ENCODE peak calls at places on chromosomes 12 and 14, in nine cellular contexts. One of them, this sample, is unnamed. For H3K4me1, the result is how much of the 10 kb centered on the place peaks cover.

GRCh38 chr14:63496837-63497400 is 46.3 kb downstream of the PPP2R5E start:
- ATAC-seq in right lobe of liver: no peak
- ATAC-seq in body of pancreas: peak
- ATAC-seq in A549: no peak
- ATAC-seq in HepG2: no peak
- ATAC-seq in GM12878: no peak
- ATAC-seq in gastrocnemius medialis: no peak
- ATAC-seq in heart left ventricle: peak
- ATAC-seq in IMR-90: no peak
- ATAC-seq in this sample: no peak

GRCh38 chr12:101941306-101942000 is 64.1 kb downstream of the DRAM1 start:
- ATAC-seq in right lobe of liver: no peak
- ATAC-seq in body of pancreas: no peak
- ATAC-seq in A549: no peak
- ATAC-seq in HepG2: no peak
- ATAC-seq in GM12878: peak
- ATAC-seq in gastrocnemius medialis: no peak
- ATAC-seq in heart left ventricle: no peak
- ATAC-seq in IMR-90: no peak
- ATAC-seq in this sample: no peak

GRCh38 chr12:126337556-126337955 is 1272.3 kb downstream of the AACS start:
- ATAC-seq in right lobe of liver: no peak
- ATAC-seq in body of pancreas: no peak
- ATAC-seq in A549: no peak
- ATAC-seq in HepG2: no peak
- ATAC-seq in GM12878: no peak
- ATAC-seq in gastrocnemius medialis: no peak
- ATAC-seq in heart left ventricle: no peak
- ATAC-seq in IMR-90: no peak
- ATAC-seq in this sample: no peak

GRCh38 chr14:50091240-50091914 is 25.0 kb downstream of the VCPKMT start:
- ATAC-seq in right lobe of liver: no peak
- ATAC-seq in body of pancreas: no peak
- ATAC-seq in A549: no peak
- ATAC-seq in HepG2: peak
- ATAC-seq in GM12878: no peak
- ATAC-seq in gastrocnemius medialis: no peak
- ATAC-seq in heart left ventricle: no peak
- ATAC-seq in IMR-90: no peak
- ATAC-seq in this sample: no peak

GRCh38 chr12:67920432-67920831 is 68.8 kb upstream of the IFNG-AS1 start:
- ATAC-seq in right lobe of liver: no peak
- ATAC-seq in body of pancreas: no peak
- ATAC-seq in A549: no peak
- ATAC-seq in HepG2: no peak
- ATAC-seq in GM12878: no peak
- ATAC-seq in gastrocnemius medialis: no peak
- ATAC-seq in heart left ventricle: no peak
- ATAC-seq in IMR-90: no peak
- ATAC-seq in this sample: no peak

GRCh38 chr12:67925077-67925476 is 64.2 kb upstream of the IFNG-AS1 start:
- ATAC-seq in right lobe of liver: no peak
- ATAC-seq in body of pancreas: no peak
- ATAC-seq in A549: no peak
- ATAC-seq in HepG2: no peak
- ATAC-seq in GM12878: no peak
- ATAC-seq in gastrocnemius medialis: no peak
- ATAC-seq in heart left ventricle: no peak
- ATAC-seq in IMR-90: no peak
- ATAC-seq in this sample: no peak

GRCh38 chr12:117076410-117077372 is 22.5 kb downstream of the TESC start:
- ATAC-seq in right lobe of liver: no peak
- ATAC-seq in body of pancreas: no peak
- ATAC-seq in A549: no peak
- ATAC-seq in HepG2: no peak
- ATAC-seq in GM12878: peak
- ATAC-seq in gastrocnemius medialis: no peak
- ATAC-seq in heart left ventricle: peak
- ATAC-seq in IMR-90: no peak
- ATAC-seq in this sample: no peak

GRCh38 chr14:92503756-92504491 is 9.7 kb upstream of the RIN3 start:
- ATAC-seq in right lobe of liver: peak
- ATAC-seq in body of pancreas: peak
- ATAC-seq in A549: peak
- ATAC-seq in HepG2: peak
- ATAC-seq in GM12878: no peak
- ATAC-seq in gastrocnemius medialis: peak
- ATAC-seq in heart left ventricle: peak
- ATAC-seq in IMR-90: peak
- ATAC-seq in this sample: no peak

GRCh38 chr12:103457471-103457870 is 38.3 kb downstream of the C12orf42 start:
- ATAC-seq in right lobe of liver: no peak
- ATAC-seq in body of pancreas: no peak
- ATAC-seq in A549: no peak
- ATAC-seq in HepG2: no peak
- ATAC-seq in GM12878: no peak
- ATAC-seq in gastrocnemius medialis: no peak
- ATAC-seq in heart left ventricle: no peak
- ATAC-seq in IMR-90: no peak
- ATAC-seq in this sample: no peak

GRCh38 chr12:109678732-109679131 is 34.9 kb upstream of the FAM222A start:
- ATAC-seq in right lobe of liver: no peak
- ATAC-seq in body of pancreas: no peak
- ATAC-seq in A549: no peak
- ATAC-seq in HepG2: peak
- ATAC-seq in GM12878: no peak
- ATAC-seq in gastrocnemius medialis: no peak
- ATAC-seq in heart left ventricle: no peak
- ATAC-seq in IMR-90: no peak
- ATAC-seq in this sample: no peak

GRCh38 chr14:89294060-89294459 is 123.0 kb downstream of the FOXN3 start:
- ATAC-seq in right lobe of liver: no peak
- ATAC-seq in body of pancreas: peak
- ATAC-seq in A549: no peak
- ATAC-seq in HepG2: no peak
- ATAC-seq in GM12878: no peak
- ATAC-seq in gastrocnemius medialis: no peak
- ATAC-seq in heart left ventricle: peak
- ATAC-seq in IMR-90: no peak
- ATAC-seq in this sample: no peak

GRCh38 chr12:39402922-39403321 is 40.0 kb downstream of the KIF21A start:
- ATAC-seq in right lobe of liver: no peak
- ATAC-seq in body of pancreas: no peak
- ATAC-seq in A549: no peak
- ATAC-seq in HepG2: no peak
- ATAC-seq in GM12878: peak
- ATAC-seq in gastrocnemius medialis: peak
- ATAC-seq in heart left ventricle: peak
- ATAC-seq in IMR-90: no peak
- ATAC-seq in this sample: no peak

GRCh38 chr12:3055712-3056467 is 21.3 kb upstream of the TSPAN9 start:
- ATAC-seq in right lobe of liver: no peak
- ATAC-seq in body of pancreas: no peak
- ATAC-seq in A549: peak
- ATAC-seq in HepG2: peak
- ATAC-seq in GM12878: no peak
- ATAC-seq in gastrocnemius medialis: no peak
- ATAC-seq in heart left ventricle: peak
- ATAC-seq in IMR-90: peak
- ATAC-seq in this sample: no peak

GRCh38 chr12:122336015-122336946 is 70.0 kb upstream of the VPS33A start:
- ATAC-seq in right lobe of liver: peak
- ATAC-seq in body of pancreas: no peak
- ATAC-seq in A549: peak
- ATAC-seq in HepG2: peak
- ATAC-seq in GM12878: peak
- ATAC-seq in gastrocnemius medialis: peak
- ATAC-seq in heart left ventricle: no peak
- ATAC-seq in IMR-90: peak
- ATAC-seq in this sample: no peak

GRCh38 chr14:65279958-65280357 is 132.6 kb upstream of the FUT8 start:
- ATAC-seq in right lobe of liver: no peak
- ATAC-seq in body of pancreas: no peak
- ATAC-seq in A549: no peak
- ATAC-seq in HepG2: no peak
- ATAC-seq in GM12878: no peak
- ATAC-seq in gastrocnemius medialis: no peak
- ATAC-seq in heart left ventricle: no peak
- ATAC-seq in IMR-90: no peak
- ATAC-seq in this sample: no peak

GRCh38 chr12:76556373-76556772 is 3.2 kb downstream of the OSBPL8 start:
- ATAC-seq in right lobe of liver: no peak
- ATAC-seq in body of pancreas: no peak
- ATAC-seq in A549: no peak
- ATAC-seq in HepG2: no peak
- ATAC-seq in GM12878: no peak
- ATAC-seq in gastrocnemius medialis: no peak
- ATAC-seq in heart left ventricle: no peak
- ATAC-seq in IMR-90: no peak
- ATAC-seq in this sample: no peak

GRCh38 chr12:96195845-96196451 is 1.8 kb downstream of the ELK3 start:
- ATAC-seq in right lobe of liver: no peak
- ATAC-seq in body of pancreas: no peak
- ATAC-seq in A549: peak
- ATAC-seq in HepG2: no peak
- ATAC-seq in GM12878: peak
- ATAC-seq in gastrocnemius medialis: no peak
- ATAC-seq in heart left ventricle: peak
- ATAC-seq in IMR-90: peak
- ATAC-seq in this sample: no peak

GRCh38 chr14:64928239-64929002 is 14.1 kb downstream of the GPX2 start:
- ATAC-seq in right lobe of liver: no peak
- ATAC-seq in body of pancreas: no peak
- ATAC-seq in A549: no peak
- ATAC-seq in HepG2: no peak
- ATAC-seq in GM12878: peak
- ATAC-seq in gastrocnemius medialis: no peak
- ATAC-seq in heart left ventricle: no peak
- ATAC-seq in IMR-90: no peak
- ATAC-seq in this sample: no peak

GRCh38 chr14:68547305-68548193 is 245.3 kb downstream of the ZFP36L1 start:
- ATAC-seq in right lobe of liver: peak
- ATAC-seq in body of pancreas: peak
- ATAC-seq in A549: peak
- ATAC-seq in HepG2: no peak
- ATAC-seq in GM12878: no peak
- ATAC-seq in gastrocnemius medialis: peak
- ATAC-seq in heart left ventricle: peak
- ATAC-seq in IMR-90: peak
- ATAC-seq in this sample: peak

GRCh38 chr12:114667669-114668150 is 16.3 kb downstream of the TBX3 start:
- ATAC-seq in right lobe of liver: no peak
- ATAC-seq in body of pancreas: no peak
- ATAC-seq in A549: peak
- ATAC-seq in HepG2: peak
- ATAC-seq in GM12878: no peak
- ATAC-seq in gastrocnemius medialis: no peak
- ATAC-seq in heart left ventricle: no peak
- ATAC-seq in IMR-90: no peak
- ATAC-seq in this sample: no peak

DNA sequence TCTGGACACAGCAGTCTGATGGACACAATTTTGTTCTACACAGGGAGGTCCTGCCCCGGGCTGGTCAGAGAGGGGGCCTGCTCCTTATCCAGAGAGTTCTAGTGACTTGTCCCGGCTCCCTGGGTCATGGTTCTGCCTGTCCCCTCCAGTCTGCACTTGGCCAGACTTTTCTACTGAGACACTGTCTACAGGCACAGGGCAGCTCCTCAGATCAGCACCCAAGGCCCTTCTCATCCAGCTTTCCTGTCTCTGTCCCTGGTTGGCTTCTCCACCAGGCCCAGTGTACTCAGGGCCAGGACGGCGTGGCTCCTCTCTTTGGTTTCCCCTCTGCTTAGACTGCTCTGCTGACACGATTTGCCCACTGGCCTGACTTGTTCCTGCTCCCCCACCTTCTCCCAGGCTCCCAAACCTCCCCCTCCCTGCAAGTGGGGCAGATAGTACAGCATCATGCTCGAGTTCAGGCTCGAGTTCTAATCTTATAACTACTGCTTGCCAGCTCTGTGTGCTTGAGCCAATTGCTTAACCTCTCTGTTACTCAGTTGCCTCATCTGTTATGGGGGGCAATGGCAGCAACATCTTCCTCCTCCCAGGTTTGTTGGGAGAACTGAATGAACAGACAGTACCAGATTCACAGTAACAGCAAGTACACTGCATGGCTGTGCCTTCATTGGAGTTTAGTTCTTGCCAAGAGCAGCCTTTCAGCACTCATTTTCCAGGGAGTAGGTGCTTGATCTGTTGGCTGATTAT is 22.0 kb upstream of the COL2A1 start:
- ATAC-seq in right lobe of liver: no peak
- ATAC-seq in body of pancreas: no peak
- ATAC-seq in A549: no peak
- ATAC-seq in HepG2: no peak
- ATAC-seq in GM12878: no peak
- ATAC-seq in gastrocnemius medialis: no peak
- ATAC-seq in heart left ventricle: no peak
- ATAC-seq in IMR-90: no peak
- ATAC-seq in this sample: no peak
- H3K4me1 ChIP-seq in right lobe of liver: under half
- H3K4me1 ChIP-seq in body of pancreas: under half
- H3K4me1 ChIP-seq in A549: under half
- H3K4me1 ChIP-seq in HepG2: half or more
- H3K4me1 ChIP-seq in GM12878: under half
- H3K4me1 ChIP-seq in gastrocnemius medialis: under half
- H3K4me1 ChIP-seq in heart left ventricle: under half
- H3K4me1 ChIP-seq in IMR-90: under half
- H3K4me1 ChIP-seq in this sample: under half

GRCh38 chr12:105109465-105110212 is 2.1 kb downstream of the WASHC4 start:
- ATAC-seq in right lobe of liver: no peak
- ATAC-seq in body of pancreas: no peak
- ATAC-seq in A549: peak
- ATAC-seq in HepG2: no peak
- ATAC-seq in GM12878: peak
- ATAC-seq in gastrocnemius medialis: no peak
- ATAC-seq in heart left ventricle: no peak
- ATAC-seq in IMR-90: no peak
- ATAC-seq in this sample: no peak
- TF ChIP-seq POLR2A in right lobe of liver: no peak
- TF ChIP-seq POLR2A in body of pancreas: no peak
- TF ChIP-seq POLR2A in A549: no peak
- TF ChIP-seq POLR2A in HepG2: no peak
- TF ChIP-seq POLR2A in GM12878: no peak
- TF ChIP-seq POLR2A in gastrocnemius medialis: no peak
- TF ChIP-seq POLR2A in heart left ventricle: no peak
- TF ChIP-seq POLR2A in IMR-90: no peak
- TF ChIP-seq POLR2A in this sample: no peak

GRCh38 chr14:24141030-24141880 is at the start of gene EMC9:
- ATAC-seq in right lobe of liver: peak
- ATAC-seq in body of pancreas: peak
- ATAC-seq in A549: peak
- ATAC-seq in HepG2: peak
- ATAC-seq in GM12878: peak
- ATAC-seq in gastrocnemius medialis: peak
- ATAC-seq in heart left ventricle: peak
- ATAC-seq in IMR-90: peak
- ATAC-seq in this sample: peak
- H3K4me1 ChIP-seq in right lobe of liver: under half
- H3K4me1 ChIP-seq in body of pancreas: half or more
- H3K4me1 ChIP-seq in A549: under half
- H3K4me1 ChIP-seq in HepG2: half or more
- H3K4me1 ChIP-seq in GM12878: under half
- H3K4me1 ChIP-seq in gastrocnemius medialis: under half
- H3K4me1 ChIP-seq in heart left ventricle: under half
- H3K4me1 ChIP-seq in IMR-90: under half
- H3K4me1 ChIP-seq in this sample: under half

GRCh38 chr14:95218006-95218405 is 60.7 kb upstream of the DICER1 start:
- ATAC-seq in right lobe of liver: no peak
- ATAC-seq in body of pancreas: no peak
- ATAC-seq in A549: no peak
- ATAC-seq in HepG2: no peak
- ATAC-seq in GM12878: no peak
- ATAC-seq in gastrocnemius medialis: no peak
- ATAC-seq in heart left ventricle: no peak
- ATAC-seq in IMR-90: no peak
- ATAC-seq in this sample: no peak
- TF ChIP-seq POLR2A in right lobe of liver: no peak
- TF ChIP-seq POLR2A in body of pancreas: no peak
- TF ChIP-seq POLR2A in A549: no peak
- TF ChIP-seq POLR2A in HepG2: no peak
- TF ChIP-seq POLR2A in GM12878: no peak
- TF ChIP-seq POLR2A in gastrocnemius medialis: no peak
- TF ChIP-seq POLR2A in heart left ventricle: no peak
- TF ChIP-seq POLR2A in IMR-90: no peak
- TF ChIP-seq POLR2A in this sample: no peak